ENCODE peak calls at places on chromosomes 1 and 21, in ten cellular contexts. T is GM23338, R is prostate gland, J is HL-60, B is GM12892, E is stomach, Q is SK-N-SH, M is Panc1, V is endothelial cell of umbilical vein, C is spleen. K is an unnamed sample.

GRCh38 chr1:109490934-109491302 is 3.0 kb upstream of the CYB561D1 start:
- DNase-seq in B (no peak), T (no peak), M (no peak), E (no peak), Q (no peak), C (peak; percentile 83), J (no peak), V (no peak), R (no peak), K (no peak)

GRCh38 chr21:38489283-38489677 is 9.0 kb downstream of the ERG start:
- DNase-seq in M (no peak), V (no peak), B (no peak), E (no peak), R (no peak), T (no peak), C (no peak), J (no peak), Q (no peak), K (no peak)

GRCh38 chr21:36710729-36711048 is 11.8 kb downstream of the SIM2 start:
- DNase-seq in V (no peak), E (peak; percentile 24), Q (peak; percentile 50), M (no peak), T (peak; percentile 54), C (peak; percentile 58), B (no peak), R (no peak), J (no peak), K (peak; percentile 25)

GRCh38 chr1:153507926-153508583 is 27.7 kb downstream of the S100A6 start:
- DNase-seq in E (no peak), B (no peak), J (no peak), T (no peak), M (no peak), V (no peak), R (no peak), C (no peak), Q (no peak), K (no peak)

GRCh38 chr1:115545791-115546733 is 95.7 kb upstream of the VANGL1 start:
- DNase-seq in J (no peak), V (peak; percentile 56), R (peak; percentile 30), M (peak; percentile 27), T (peak; percentile 94), Q (peak; percentile 55), C (no peak), E (peak; percentile 40), B (peak; percentile 3), K (peak; percentile 34)

GRCh38 chr1:38953433-38953860 is 11.8 kb upstream of the RHBDL2 start:
- DNase-seq in C (no peak), R (no peak), E (no peak), T (peak; percentile 87), Q (no peak), B (no peak), V (no peak), J (no peak), M (no peak), K (no peak)

GRCh38 chr1:185487030-185487429 is 170.0 kb upstream of the IVNS1ABP start:
- DNase-seq in R (no peak), B (no peak), C (no peak), Q (no peak), V (no peak), E (no peak), M (no peak), T (no peak), J (no peak), K (no peak)

GRCh38 chr1:228842094-228842775 is 107.0 kb downstream of the RHOU start:
- DNase-seq in V (peak; percentile 69), Q (peak; percentile 45), T (no peak), M (no peak), E (no peak), C (no peak), R (no peak), B (no peak), J (no peak), K (no peak)

DNA sequence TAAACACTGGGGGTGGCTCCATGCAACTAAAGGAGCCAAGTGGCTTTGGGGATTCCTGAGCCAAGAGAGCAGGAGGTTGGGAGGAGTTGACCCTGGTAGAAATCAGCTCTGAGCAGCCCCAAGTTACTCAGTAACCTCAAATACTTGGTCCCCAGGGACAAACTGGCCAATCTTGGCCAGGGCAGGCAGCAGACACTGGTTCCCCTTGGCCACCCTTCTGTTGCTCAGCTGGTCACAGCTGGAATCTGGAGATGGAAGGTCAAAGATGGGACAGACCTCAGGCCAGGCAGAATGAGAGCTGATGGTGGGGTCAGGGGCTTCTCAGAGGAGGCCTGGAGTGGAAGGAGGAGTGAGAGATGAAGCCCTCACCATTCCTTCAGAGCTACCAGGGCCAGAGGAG is 3.3 kb upstream of the RHBG start:
- DNase-seq in R (no peak), E (no peak), Q (no peak), T (no peak), J (no peak), M (no peak), V (no peak), C (peak; percentile 13), B (no peak), K (no peak)
- TF ChIP-seq POLR2AphosphoS5 in R (no peak), E (no peak), Q (no peak), T (no peak), J (no peak), M (no peak), V (no peak), C (no peak), B (no peak), K (no peak)

GRCh38 chr1:222592171-222592570 is 2.4 kb upstream of the TAF1A start:
- DNase-seq in B (no peak), T (no peak), M (no peak), V (no peak), E (no peak), J (no peak), R (no peak), Q (no peak), C (no peak), K (no peak)

GRCh38 chr1:222586842-222587241 is 2.9 kb downstream of the TAF1A start:
- DNase-seq in B (no peak), M (no peak), J (no peak), V (no peak), T (no peak), C (no peak), R (no peak), Q (no peak), E (no peak), K (no peak)

GRCh38 chr1:222588135-222588534 is 1.6 kb downstream of the TAF1A start:
- DNase-seq in J (no peak), M (no peak), E (no peak), C (no peak), T (no peak), B (no peak), Q (no peak), V (no peak), R (no peak), K (no peak)

GRCh38 chr1:222594789-222595188 is 5.1 kb upstream of the TAF1A start:
- DNase-seq in V (no peak), T (no peak), M (no peak), J (no peak), E (no peak), C (no peak), B (no peak), Q (no peak), R (no peak), K (no peak)

DNA sequence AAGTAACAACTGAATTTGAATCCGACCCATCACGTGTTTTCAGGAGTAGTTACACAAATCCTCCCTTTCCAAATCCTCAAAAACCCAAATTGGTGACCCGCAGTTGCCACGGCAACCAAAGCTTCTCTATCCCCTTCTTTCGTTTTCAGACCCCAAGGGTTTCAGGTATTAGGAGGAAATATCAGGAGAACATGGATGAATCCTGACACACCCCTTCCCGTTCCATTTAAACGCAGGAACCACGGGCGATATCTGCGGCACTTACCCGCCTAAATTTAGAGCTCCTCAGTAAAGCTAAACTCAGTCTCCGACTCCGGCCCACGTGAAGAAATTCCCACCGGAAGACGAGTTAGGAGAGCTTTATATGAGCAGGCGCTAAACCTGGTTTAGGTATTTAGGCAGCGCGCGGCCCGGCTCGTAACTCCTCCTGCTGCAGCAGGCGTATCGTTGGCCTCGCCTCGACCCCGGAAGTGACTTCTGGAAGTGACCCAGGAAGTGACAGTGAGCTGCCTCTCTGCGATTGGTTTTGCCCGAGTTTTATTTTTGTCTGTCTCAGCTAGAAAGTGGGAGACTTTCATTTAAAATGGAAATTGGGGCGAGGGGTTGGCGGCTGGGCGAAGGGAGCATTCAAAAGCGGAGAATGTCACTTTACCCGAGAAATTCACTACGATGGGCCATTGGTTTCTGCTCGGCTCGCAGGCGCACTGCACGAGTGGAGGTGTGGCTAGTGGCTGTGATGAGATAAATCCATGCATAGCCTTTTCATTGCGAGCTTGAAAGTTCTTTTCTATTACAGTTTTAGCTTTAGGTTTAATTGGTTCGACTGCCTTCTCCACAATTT is at the start of gene TAF1A:
- DNase-seq in E (peak; percentile 87), V (peak; percentile 60), T (peak; percentile 96), R (peak; percentile 82), Q (peak; percentile 77), M (peak; percentile 71), B (peak; percentile 51), C (peak; percentile 97), J (peak; percentile 67), K (peak; percentile 92)
- TF ChIP-seq POLR2AphosphoS5 in E (peak; percentile 73), V (peak; percentile 48), T (peak; percentile 79), R (peak; percentile 71), Q (peak; percentile 88), M (peak; percentile 75), B (peak; percentile 66), C (peak; percentile 80), J (peak; percentile 55), K (peak; percentile 74)

DNA sequence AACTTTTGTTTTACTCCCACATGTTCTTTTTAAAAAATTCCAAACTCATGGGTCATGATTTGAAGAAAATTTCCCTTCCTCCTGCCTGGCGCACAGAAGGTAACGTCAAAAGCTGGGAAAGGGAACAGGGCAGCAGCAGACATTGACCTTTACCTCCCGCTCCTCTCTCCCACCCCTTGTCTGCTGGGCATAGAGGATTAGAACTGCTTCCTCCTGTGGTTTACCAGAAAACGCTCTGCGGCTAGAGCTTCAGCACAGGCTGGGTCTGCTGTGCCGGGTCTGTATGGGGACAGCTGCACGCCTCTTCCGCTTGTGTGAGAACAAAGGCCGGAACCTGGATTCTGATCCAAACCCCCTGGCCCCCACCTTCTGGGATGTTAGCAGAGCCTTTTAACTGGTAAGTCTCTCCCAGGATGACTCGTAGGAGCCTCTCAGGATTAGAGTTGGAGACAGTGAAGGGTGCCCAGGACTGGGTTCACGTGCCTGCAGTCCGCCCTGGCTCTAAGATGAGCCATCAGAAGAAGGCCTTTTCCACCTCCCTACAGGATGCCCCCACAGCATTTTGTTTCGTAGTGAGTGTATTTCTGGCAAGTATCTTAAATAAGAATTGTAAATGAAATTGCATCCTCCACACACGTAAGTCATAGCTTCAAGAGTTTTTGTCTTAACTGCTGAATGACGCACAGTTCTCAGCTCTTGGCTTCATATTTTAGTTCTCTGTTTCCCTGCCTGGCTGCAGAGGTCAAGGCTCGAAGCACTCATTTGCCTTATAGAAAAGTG is 5.2 kb downstream of the H6PD start:
- DNase-seq in R (no peak), C (peak; percentile 92), M (no peak), J (peak; percentile 95), T (no peak), B (peak; percentile 53), E (peak; percentile 57), Q (no peak), V (peak; percentile 78), K (peak; percentile 69)
- TF ChIP-seq POLR2AphosphoS5 in R (peak; percentile 30), C (no peak), M (no peak), J (peak; percentile 99), T (no peak), B (no peak), E (peak; percentile 65), Q (no peak), V (peak; percentile 37), K (peak; percentile 53)

DNA sequence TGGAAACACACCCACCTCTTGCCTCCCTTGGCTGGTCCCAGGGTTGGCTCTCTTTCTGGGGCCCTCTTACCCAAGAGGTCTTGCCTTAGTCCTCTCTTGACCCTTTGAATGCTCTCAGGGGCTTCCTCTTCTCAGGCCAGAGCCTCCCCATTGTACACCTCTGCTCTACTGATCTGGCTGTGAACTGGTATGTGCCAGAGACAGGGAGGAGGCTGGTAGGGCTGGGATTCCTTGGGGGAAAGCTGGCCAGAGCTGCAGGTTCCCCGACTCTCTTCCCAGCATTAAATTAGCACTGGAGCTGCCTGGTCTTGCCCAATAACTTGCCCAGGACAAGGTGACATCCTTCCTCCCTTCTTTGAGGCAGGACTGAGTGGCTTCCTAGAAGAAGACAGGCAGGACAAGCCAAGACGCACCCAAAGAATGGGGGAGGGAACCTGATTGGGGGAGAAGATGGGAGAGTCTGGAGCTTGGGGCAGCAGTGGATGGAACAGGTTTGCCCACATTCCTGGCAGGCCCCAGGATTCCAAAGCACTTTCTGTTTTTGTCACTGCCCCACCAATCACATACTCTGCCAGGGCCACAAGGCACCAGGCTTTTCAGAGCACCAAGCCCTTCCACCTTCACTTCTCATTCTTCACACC is 37.2 kb upstream of the CITED4 start:
- DNase-seq in R (peak; percentile 92), T (peak; percentile 72), V (no peak), Q (no peak), C (no peak), E (peak; percentile 81), J (no peak), B (no peak), M (no peak), K (no peak)
- TF ChIP-seq POLR2AphosphoS5 in R (peak; percentile 92), T (no peak), V (no peak), Q (no peak), C (no peak), E (peak; percentile 26), J (no peak), B (no peak), M (no peak), K (no peak)

K was measured in transverse colon.